ENCODE peak calls at places on chromosomes 13 and 19, in six cellular contexts. One of them, this sample, is unnamed.

GRCh38 chr13:39381456-39381855 is 221.5 kb downstream of the LHFPL6 start:
- DNase-seq in tibial artery: no peak
- DNase-seq in IMR-90: no peak
- DNase-seq in left ventricle myocardium inferior: no peak
- DNase-seq in BJ: no peak
- DNase-seq in astrocyte of the spinal cord: no peak
- DNase-seq in this sample: no peak

GRCh38 chr13:113351514-113352026 is 12.4 kb downstream of the GRTP1 start:
- DNase-seq in tibial artery: no peak
- DNase-seq in left ventricle myocardium inferior: no peak
- DNase-seq in BJ: no peak
- DNase-seq in astrocyte of the spinal cord: no peak
- DNase-seq in IMR-90: no peak
- DNase-seq in this sample: no peak

GRCh38 chr19:41872775-41873647 is 4.1 kb upstream of the CD79A start:
- DNase-seq in tibial artery: no peak
- DNase-seq in astrocyte of the spinal cord: peak; percentile 64
- DNase-seq in IMR-90: peak; percentile 59
- DNase-seq in BJ: no peak
- DNase-seq in left ventricle myocardium inferior: peak; percentile 61
- DNase-seq in this sample: no peak

GRCh38 chr19:38904463-38905185 is 4.9 kb downstream of the NFKBIB start:
- DNase-seq in astrocyte of the spinal cord: no peak
- DNase-seq in tibial artery: no peak
- DNase-seq in IMR-90: no peak
- DNase-seq in left ventricle myocardium inferior: no peak
- DNase-seq in BJ: no peak
- DNase-seq in this sample: no peak

GRCh38 chr13:89936256-89936655 is 1411.2 kb upstream of the MIR17HG start:
- DNase-seq in BJ: no peak
- DNase-seq in IMR-90: no peak
- DNase-seq in tibial artery: no peak
- DNase-seq in astrocyte of the spinal cord: no peak
- DNase-seq in left ventricle myocardium inferior: no peak
- DNase-seq in this sample: no peak

GRCh38 chr19:5631511-5632240 is 8.8 kb downstream of the SAFB start:
- DNase-seq in astrocyte of the spinal cord: no peak
- DNase-seq in BJ: no peak
- DNase-seq in tibial artery: no peak
- DNase-seq in IMR-90: no peak
- DNase-seq in left ventricle myocardium inferior: no peak
- DNase-seq in this sample: no peak

GRCh38 chr13:29613101-29613500 is 17.6 kb upstream of the SLC7A1 start:
- DNase-seq in BJ: no peak
- DNase-seq in astrocyte of the spinal cord: no peak
- DNase-seq in tibial artery: no peak
- DNase-seq in left ventricle myocardium inferior: no peak
- DNase-seq in IMR-90: no peak
- DNase-seq in this sample: no peak

GRCh38 chr13:97695684-97696083 is 257.8 kb upstream of the IPO5 start:
- DNase-seq in IMR-90: no peak
- DNase-seq in astrocyte of the spinal cord: no peak
- DNase-seq in left ventricle myocardium inferior: no peak
- DNase-seq in BJ: no peak
- DNase-seq in tibial artery: no peak
- DNase-seq in this sample: peak; percentile 53

GRCh38 chr13:24764276-24764630 is 284 bp downstream of the RNF17 start:
- DNase-seq in BJ: no peak
- DNase-seq in astrocyte of the spinal cord: no peak
- DNase-seq in IMR-90: no peak
- DNase-seq in left ventricle myocardium inferior: no peak
- DNase-seq in tibial artery: no peak
- DNase-seq in this sample: no peak

GRCh38 chr19:30344446-30345425 is 27.4 kb upstream of the ZNF536 start:
- DNase-seq in left ventricle myocardium inferior: no peak
- DNase-seq in BJ: no peak
- DNase-seq in IMR-90: no peak
- DNase-seq in tibial artery: no peak
- DNase-seq in astrocyte of the spinal cord: no peak
- DNase-seq in this sample: no peak

GRCh38 chr19:8515317-8515716 is 1.4 kb upstream of the ZNF414 start:
- DNase-seq in left ventricle myocardium inferior: no peak
- DNase-seq in BJ: no peak
- DNase-seq in IMR-90: no peak
- DNase-seq in astrocyte of the spinal cord: no peak
- DNase-seq in tibial artery: no peak
- DNase-seq in this sample: no peak

GRCh38 chr13:97322740-97323342 is 100.7 kb downstream of the MBNL2 start:
- DNase-seq in astrocyte of the spinal cord: peak; percentile 45
- DNase-seq in tibial artery: no peak
- DNase-seq in left ventricle myocardium inferior: no peak
- DNase-seq in BJ: no peak
- DNase-seq in IMR-90: peak; percentile 78
- DNase-seq in this sample: no peak

GRCh38 chr13:76693086-76693485 is 193.1 kb downstream of the KCTD12 start:
- DNase-seq in tibial artery: no peak
- DNase-seq in left ventricle myocardium inferior: no peak
- DNase-seq in astrocyte of the spinal cord: no peak
- DNase-seq in IMR-90: no peak
- DNase-seq in BJ: no peak
- DNase-seq in this sample: no peak

GRCh38 chr19:7679017-7679720 is 1.5 kb upstream of the TRAPPC5 start:
- DNase-seq in astrocyte of the spinal cord: no peak
- DNase-seq in IMR-90: no peak
- DNase-seq in tibial artery: no peak
- DNase-seq in left ventricle myocardium inferior: no peak
- DNase-seq in BJ: no peak
- DNase-seq in this sample: no peak

GRCh38 chr13:78160793-78161192 is 242.2 kb upstream of the EDNRB start:
- DNase-seq in astrocyte of the spinal cord: peak; percentile 70
- DNase-seq in IMR-90: peak; percentile 88
- DNase-seq in tibial artery: no peak
- DNase-seq in BJ: peak; percentile 46
- DNase-seq in left ventricle myocardium inferior: no peak
- DNase-seq in this sample: peak; percentile 37

GRCh38 chr13:39106216-39106995 is 68.2 kb downstream of the NHLRC3 start:
- DNase-seq in astrocyte of the spinal cord: peak; percentile 0
- DNase-seq in left ventricle myocardium inferior: no peak
- DNase-seq in tibial artery: no peak
- DNase-seq in IMR-90: no peak
- DNase-seq in BJ: no peak
- DNase-seq in this sample: no peak

GRCh38 chr19:8143041-8143440 is 6.4 kb downstream of the FBN3 start:
- DNase-seq in BJ: no peak
- DNase-seq in tibial artery: no peak
- DNase-seq in IMR-90: no peak
- DNase-seq in astrocyte of the spinal cord: no peak
- DNase-seq in left ventricle myocardium inferior: no peak
- DNase-seq in this sample: no peak

GRCh38 chr13:105663182-105663581 is 872.3 kb downstream of the EFNB2 start:
- DNase-seq in tibial artery: no peak
- DNase-seq in IMR-90: no peak
- DNase-seq in BJ: no peak
- DNase-seq in astrocyte of the spinal cord: no peak
- DNase-seq in left ventricle myocardium inferior: no peak
- DNase-seq in this sample: no peak

GRCh38 chr19:33472696-33473624 is 48.6 kb downstream of the PEPD start:
- DNase-seq in left ventricle myocardium inferior: no peak
- DNase-seq in tibial artery: peak; percentile 28
- DNase-seq in BJ: peak; percentile 87
- DNase-seq in IMR-90: peak; percentile 99
- DNase-seq in astrocyte of the spinal cord: peak; percentile 98
- DNase-seq in this sample: peak; percentile 53

GRCh38 chr19:5804516-5805464 is at the start of gene NRTN:
- DNase-seq in left ventricle myocardium inferior: no peak
- DNase-seq in tibial artery: no peak
- DNase-seq in IMR-90: no peak
- DNase-seq in BJ: no peak
- DNase-seq in astrocyte of the spinal cord: no peak
- DNase-seq in this sample: no peak

GRCh38 chr19:43640424-43640757 is 741 bp upstream of the CADM4 start:
- DNase-seq in BJ: no peak
- DNase-seq in astrocyte of the spinal cord: no peak
- DNase-seq in tibial artery: no peak
- DNase-seq in left ventricle myocardium inferior: no peak
- DNase-seq in IMR-90: no peak
- DNase-seq in this sample: no peak
- H3K4me3 ChIP-seq in BJ: peak overlapping the region; percentile 62
- H3K4me3 ChIP-seq in astrocyte of the spinal cord: peak overlapping the region; percentile 45
- H3K4me3 ChIP-seq in tibial artery: no peak overlapping the region
- H3K4me3 ChIP-seq in left ventricle myocardium inferior: peak overlapping the region; percentile 69
- H3K4me3 ChIP-seq in IMR-90: peak overlapping the region; percentile 64
- H3K4me3 ChIP-seq in this sample: peak overlapping the region; percentile 66

GRCh38 chr19:19106061-19106551 is 32.2 kb downstream of the TMEM161A start:
- DNase-seq in IMR-90: no peak
- DNase-seq in astrocyte of the spinal cord: no peak
- DNase-seq in BJ: no peak
- DNase-seq in tibial artery: no peak
- DNase-seq in left ventricle myocardium inferior: no peak
- DNase-seq in this sample: no peak
- H3K4me3 ChIP-seq in IMR-90: no peak overlapping the region
- H3K4me3 ChIP-seq in astrocyte of the spinal cord: peak overlapping the region; percentile 37
- H3K4me3 ChIP-seq in BJ: peak overlapping the region; percentile 41
- H3K4me3 ChIP-seq in tibial artery: peak overlapping the region; percentile 8
- H3K4me3 ChIP-seq in left ventricle myocardium inferior: peak overlapping the region; percentile 58
- H3K4me3 ChIP-seq in this sample: peak overlapping the region; percentile 50

DNA sequence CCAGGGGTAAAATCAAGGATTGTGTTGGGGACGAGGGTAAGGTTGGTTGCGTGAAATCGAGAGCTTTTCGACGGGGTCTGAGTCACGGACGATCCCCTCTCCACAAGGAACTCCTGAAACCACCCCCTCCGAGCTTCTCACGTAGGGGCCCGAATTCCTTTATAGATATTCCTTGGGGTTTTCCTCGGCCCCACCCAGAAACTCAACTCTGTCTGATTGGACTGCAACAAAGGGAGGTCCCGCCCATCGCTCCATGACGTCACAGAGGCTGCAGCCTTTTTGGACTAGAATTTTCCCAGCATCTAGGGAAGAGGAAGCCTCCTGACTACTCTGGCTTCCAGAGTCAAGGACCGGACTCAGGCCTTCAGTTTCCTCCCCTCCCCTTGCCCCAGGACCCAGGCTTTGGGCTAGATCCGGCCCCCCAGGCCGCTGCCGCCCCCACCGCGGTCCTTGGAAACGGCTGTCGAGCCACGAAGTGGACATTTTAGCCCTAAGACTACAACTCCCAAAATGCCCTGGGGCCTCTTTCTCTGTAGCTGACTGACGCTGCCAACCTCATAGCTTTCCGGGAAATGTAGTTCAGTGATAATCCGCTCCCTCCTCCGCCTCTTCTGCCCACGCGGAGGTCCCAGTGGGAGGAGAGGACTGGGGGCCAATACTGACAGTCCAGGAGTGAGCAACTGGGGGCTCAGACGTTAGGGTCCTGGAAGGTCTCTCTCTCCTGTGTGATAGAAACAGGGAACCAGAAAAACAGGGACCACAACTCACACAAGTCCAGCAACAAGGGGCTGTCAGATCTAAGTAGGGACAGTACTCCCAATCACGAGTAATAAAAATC is at the start of gene IZUMO1:
- DNase-seq in astrocyte of the spinal cord: peak; percentile 92
- DNase-seq in tibial artery: peak; percentile 77
- DNase-seq in IMR-90: peak; percentile 90
- DNase-seq in BJ: peak; percentile 44
- DNase-seq in left ventricle myocardium inferior: peak; percentile 84
- DNase-seq in this sample: peak; percentile 72
- H3K4me3 ChIP-seq in astrocyte of the spinal cord: peak within 1 kb of the TSS; percentile 69
- H3K4me3 ChIP-seq in tibial artery: peak within 1 kb of the TSS; percentile 37
- H3K4me3 ChIP-seq in IMR-90: peak within 1 kb of the TSS; percentile 50
- H3K4me3 ChIP-seq in BJ: peak within 1 kb of the TSS; percentile 67
- H3K4me3 ChIP-seq in left ventricle myocardium inferior: peak within 1 kb of the TSS; percentile 61
- H3K4me3 ChIP-seq in this sample: peak within 1 kb of the TSS; percentile 42

DNA sequence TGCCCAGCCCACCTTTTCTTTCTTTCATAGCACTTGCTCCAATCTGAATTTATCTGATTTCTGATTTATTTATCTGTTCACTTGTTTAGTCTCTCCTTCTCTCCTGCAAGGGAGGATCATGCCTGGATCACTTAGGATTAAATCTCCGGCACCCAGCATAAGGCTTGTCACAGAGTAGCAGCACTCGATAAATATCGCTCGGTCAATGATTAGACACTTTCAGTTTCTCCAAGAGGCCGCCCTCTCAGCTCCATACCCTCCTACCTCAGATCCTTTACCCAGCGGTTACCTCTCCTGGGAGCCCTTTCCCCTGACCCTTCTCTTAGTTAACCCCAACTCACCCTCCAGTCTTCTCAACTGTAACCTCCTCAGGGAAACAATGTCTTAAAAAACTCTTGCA is 1.4 kb downstream of the CLIP3 start:
- DNase-seq in IMR-90: no peak
- DNase-seq in tibial artery: no peak
- DNase-seq in left ventricle myocardium inferior: no peak
- DNase-seq in BJ: no peak
- DNase-seq in astrocyte of the spinal cord: no peak
- DNase-seq in this sample: no peak
- H3K4me3 ChIP-seq in IMR-90: no peak overlapping the region
- H3K4me3 ChIP-seq in tibial artery: no peak overlapping the region
- H3K4me3 ChIP-seq in left ventricle myocardium inferior: no peak overlapping the region
- H3K4me3 ChIP-seq in BJ: no peak overlapping the region
- H3K4me3 ChIP-seq in astrocyte of the spinal cord: no peak overlapping the region
- H3K4me3 ChIP-seq in this sample: no peak overlapping the region

GRCh38 chr13:46666727-46667456 is 113.9 kb downstream of the LRCH1 start:
- DNase-seq in IMR-90: no peak
- DNase-seq in tibial artery: peak; percentile 82
- DNase-seq in BJ: no peak
- DNase-seq in left ventricle myocardium inferior: peak; percentile 36
- DNase-seq in astrocyte of the spinal cord: no peak
- DNase-seq in this sample: no peak

GRCh38 chr13:46668302-46668720 is 115.3 kb downstream of the LRCH1 start:
- DNase-seq in BJ: peak; percentile 54
- DNase-seq in left ventricle myocardium inferior: peak; percentile 35
- DNase-seq in tibial artery: no peak
- DNase-seq in IMR-90: peak; percentile 95
- DNase-seq in astrocyte of the spinal cord: peak; percentile 94
- DNase-seq in this sample: no peak

GRCh38 chr13:46665630-46666482 is 112.9 kb downstream of the LRCH1 start:
- DNase-seq in astrocyte of the spinal cord: peak; percentile 47
- DNase-seq in left ventricle myocardium inferior: no peak
- DNase-seq in IMR-90: no peak
- DNase-seq in BJ: no peak
- DNase-seq in tibial artery: no peak
- DNase-seq in this sample: no peak

GRCh38 chr13:46668906-46669525 is 116.0 kb downstream of the LRCH1 start:
- DNase-seq in tibial artery: no peak
- DNase-seq in astrocyte of the spinal cord: no peak
- DNase-seq in left ventricle myocardium inferior: no peak
- DNase-seq in IMR-90: no peak
- DNase-seq in BJ: no peak
- DNase-seq in this sample: no peak

DNA sequence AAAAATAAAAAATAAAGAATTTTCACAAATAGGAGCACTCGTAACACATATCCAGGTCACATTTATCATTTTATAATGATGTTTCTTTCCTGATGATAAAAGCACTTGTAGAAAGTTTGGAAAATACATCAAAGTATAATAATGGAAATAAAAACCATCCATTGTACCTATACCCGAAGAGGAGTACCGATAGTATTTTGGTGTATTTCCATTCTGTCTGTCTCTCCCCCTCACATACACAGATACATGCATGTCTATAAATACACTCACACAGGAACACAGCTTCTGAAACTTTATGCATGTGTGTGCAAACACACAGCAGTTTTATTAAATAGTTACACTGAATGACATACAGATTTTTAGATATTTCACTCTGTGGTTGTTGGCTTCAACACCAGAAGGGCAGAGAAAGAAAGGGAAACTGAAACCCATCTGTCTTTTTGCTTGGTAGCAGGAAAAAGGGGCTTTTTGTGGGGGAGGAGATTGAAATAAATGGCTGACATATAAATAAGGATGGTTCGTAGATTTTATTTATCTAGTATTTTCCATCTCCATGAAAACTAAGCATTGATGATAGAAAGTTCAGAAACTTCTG is 114.8 kb downstream of the LRCH1 start:
- DNase-seq in left ventricle myocardium inferior: no peak
- DNase-seq in IMR-90: no peak
- DNase-seq in astrocyte of the spinal cord: peak; percentile 49
- DNase-seq in BJ: no peak
- DNase-seq in tibial artery: no peak
- DNase-seq in this sample: no peak
- H3K4me3 ChIP-seq in left ventricle myocardium inferior: peak overlapping the region; percentile 25
- H3K4me3 ChIP-seq in IMR-90: peak overlapping the region; percentile 50
- H3K4me3 ChIP-seq in astrocyte of the spinal cord: peak overlapping the region; percentile 20
- H3K4me3 ChIP-seq in BJ: no peak overlapping the region
- H3K4me3 ChIP-seq in tibial artery: no peak overlapping the region
- H3K4me3 ChIP-seq in this sample: no peak overlapping the region

This sample was measured in kidney epithelial cell.